ENCODE peak calls at places on chromosomes 13 and 19, in four cellular contexts. I is lung, A is BE2C, U is sigmoid colon. N is an unnamed sample. For H3K4me1 and H3K36me3, the result is how much of the 10 kb centered on the place peaks cover.

GRCh38 chr13:23921451-23921888 is 24.2 kb upstream of the C1QTNF9B start:
- DNase-seq in U (no peak), A (no peak), I (no peak), N (no peak)

GRCh38 chr13:44393391-44393790 is 19.8 kb downstream of the SERP2 start:
- DNase-seq in A (no peak), I (no peak), U (peak), N (no peak)

GRCh38 chr13:72293206-72293605 is 426.2 kb upstream of the DACH1 start:
- DNase-seq in I (no peak), U (no peak), A (no peak), N (no peak)

GRCh38 chr13:51818771-51819511 is 15.0 kb upstream of the DHRS12 start:
- DNase-seq in I (no peak), A (no peak), U (peak), N (no peak)

GRCh38 chr13:52933547-52934167 is 85.2 kb upstream of the PCDH8 start:
- DNase-seq in A (no peak), I (no peak), U (no peak), N (no peak)

GRCh38 chr13:27792393-27793218 is at the start of gene GSX1:
- DNase-seq in A (no peak), U (no peak), I (peak), N (no peak)

GRCh38 chr19:38045554-38046253 is 138.7 kb downstream of the SIPA1L3 start:
- DNase-seq in U (no peak), I (no peak), A (no peak), N (no peak)

GRCh38 chr19:1923319-1923718 is 17.7 kb upstream of the CSNK1G2 start:
- DNase-seq in A (no peak), U (no peak), I (no peak), N (no peak)

GRCh38 chr13:113825851-113826250 is 38.0 kb downstream of the GAS6 start:
- DNase-seq in I (no peak), U (no peak), A (no peak), N (no peak)

GRCh38 chr19:17294051-17294891 is 9.0 kb downstream of the ABHD8 start:
- DNase-seq in U (no peak), I (no peak), A (peak), N (no peak)

GRCh38 chr13:38979891-38980627 is 10.6 kb downstream of the STOML3 start:
- DNase-seq in U (peak), A (peak), I (no peak), N (no peak)

GRCh38 chr19:6856749-6857372 is 30.5 kb upstream of the ADGRE1 start:
- DNase-seq in I (no peak), U (no peak), A (no peak), N (no peak)

GRCh38 chr13:81395368-81395767 is 1054.4 kb upstream of the SPRY2 start:
- DNase-seq in A (peak), I (no peak), U (no peak), N (no peak)

GRCh38 chr19:45824531-45825262 is 9.6 kb upstream of the RSPH6A start:
- DNase-seq in I (no peak), A (no peak), U (no peak), N (no peak)

GRCh38 chr19:29675650-29676186 is 10.5 kb downstream of the PLEKHF1 start:
- DNase-seq in I (no peak), U (peak), A (no peak), N (no peak)

GRCh38 chr13:113916330-113916815 is 52.5 kb upstream of the GAS6 start:
- DNase-seq in U (no peak), A (no peak), I (no peak), N (peak)

GRCh38 chr13:77507931-77508776 is 27.4 kb upstream of the SCEL start:
- DNase-seq in I (no peak), U (no peak), A (peak), N (no peak)

GRCh38 chr19:18611327-18612050 is 1.2 kb upstream of the TMEM59L start:
- DNase-seq in A (no peak), U (no peak), I (no peak), N (no peak)

GRCh38 chr13:39038569-39038898 is 278 bp downstream of the NHLRC3 start:
- DNase-seq in A (no peak), U (no peak), I (peak), N (no peak)

GRCh38 chr19:46571495-46571894 is 29.6 kb upstream of the CALM3 start:
- DNase-seq in I (no peak), A (peak), U (no peak), N (peak)

GRCh38 chr13:114047358-114047881 is 73.5 kb upstream of the C13orf46 start:
- DNase-seq in U (no peak), I (no peak), A (no peak), N (no peak)

GRCh38 chr19:5850743-5851293 is 431 bp downstream of the FUT3 start:
- DNase-seq in I (peak), U (peak), A (no peak), N (no peak)

GRCh38 chr19:30564551-30565011 is 192.4 kb downstream of the ZNF536 start:
- DNase-seq in I (no peak), A (no peak), U (no peak), N (no peak)

GRCh38 chr13:23671902-23672301 is 101.7 kb downstream of the TNFRSF19 start:
- DNase-seq in A (no peak), I (no peak), U (no peak), N (no peak)

GRCh38 chr19:46202872-46203860 is 26.4 kb upstream of the IGFL1 start:
- DNase-seq in A (no peak), U (no peak), I (no peak), N (no peak)

GRCh38 chr19:38715540-38715939 is 28.7 kb downstream of the CAPN12 start:
- DNase-seq in U (no peak), A (no peak), I (no peak), N (no peak)

GRCh38 chr13:70708744-70709143 is 600.5 kb upstream of the KLHL1 start:
- DNase-seq in I (no peak), U (no peak), A (no peak), N (no peak)

GRCh38 chr13:59494560-59494970 is 669.2 kb downstream of the DIAPH3 start:
- DNase-seq in U (peak), A (no peak), I (no peak), N (no peak)

GRCh38 chr19:42214810-42215209 is 2.7 kb downstream of the DEDD2 start:
- DNase-seq in U (no peak), A (no peak), I (no peak), N (no peak)

GRCh38 chr13:48500652-48501197 is 32.2 kb downstream of the RCBTB2 start:
- DNase-seq in I (peak), A (no peak), U (no peak), N (no peak)

GRCh38 chr13:73228546-73228945 is 169.7 kb downstream of the KLF5 start:
- DNase-seq in A (no peak), I (no peak), U (no peak), N (no peak)

GRCh38 chr13:23871616-23872220 is 17.5 kb downstream of the MIPEP start:
- DNase-seq in I (no peak), A (no peak), U (no peak), N (no peak)

GRCh38 chr19:32041681-32042292 is 303.6 kb upstream of the ZNF507 start:
- DNase-seq in A (peak), U (no peak), I (peak), N (no peak)

DNA sequence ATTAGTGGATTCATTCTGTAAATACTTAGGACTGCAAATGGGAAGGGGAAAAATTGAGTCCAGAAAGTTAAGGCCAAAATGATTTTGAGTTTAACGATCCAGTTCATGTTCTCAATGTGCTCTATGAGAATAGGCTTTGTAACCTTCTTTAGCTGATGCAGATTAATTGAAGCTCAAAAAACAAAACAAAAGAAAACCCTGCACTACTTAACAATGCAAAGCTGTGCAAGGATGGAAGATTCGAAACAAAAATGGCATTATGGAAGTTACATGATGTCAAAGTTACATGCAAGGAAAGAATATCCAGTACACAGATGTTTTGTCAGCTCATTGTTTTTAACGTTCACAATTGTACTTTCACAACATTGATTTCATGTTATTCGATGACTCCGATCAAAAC is 79.2 kb upstream of the RAP2A start:
- DNase-seq in I (no peak), U (no peak), A (no peak), N (no peak)
- H3K4me1 ChIP-seq in I (under half), U (half or more), A (under half), N (under half)

GRCh38 chr19:12884202-12884601 is 2.8 kb downstream of the KLF1 start:
- DNase-seq in A (no peak), U (no peak), I (no peak), N (no peak)

GRCh38 chr19:12885749-12886706 is 973 bp downstream of the KLF1 start:
- DNase-seq in U (no peak), I (no peak), A (peak), N (no peak)

GRCh38 chr19:12882589-12882988 is 1.3 kb upstream of the DNASE2 start:
- DNase-seq in A (no peak), U (no peak), I (no peak), N (no peak)

GRCh38 chr19:12884926-12885748 is 1.9 kb downstream of the KLF1 start:
- DNase-seq in A (peak), I (peak), U (peak), N (no peak)

GRCh38 chr19:12884627-12884925 is 2.4 kb downstream of the KLF1 start:
- DNase-seq in A (no peak), I (no peak), U (no peak), N (no peak)
- H3K4me3 ChIP-seq in A (no peak), I (no peak), U (no peak), N (no peak)

GRCh38 chr13:85652536-85652935 is 146.7 kb downstream of the SLITRK6 start:
- DNase-seq in I (no peak), A (no peak), U (no peak), N (no peak)
- H3K36me3 ChIP-seq in I (under half), A (under half), U (under half), N (under half)

GRCh38 chr13:46643165-46643777 is 90.3 kb downstream of the LRCH1 start:
- DNase-seq in U (no peak), I (no peak), A (no peak), N (no peak)

GRCh38 chr13:46640843-46641242 is 87.9 kb downstream of the LRCH1 start:
- DNase-seq in U (no peak), A (no peak), I (no peak), N (no peak)

GRCh38 chr13:46641274-46642081 is 88.5 kb downstream of the LRCH1 start:
- DNase-seq in A (peak), I (no peak), U (no peak), N (no peak)

GRCh38 chr13:46639033-46639981 is 86.3 kb downstream of the LRCH1 start:
- DNase-seq in A (no peak), U (no peak), I (no peak), N (no peak)

GRCh38 chr13:46642254-46642653 is 89.3 kb downstream of the LRCH1 start:
- DNase-seq in I (no peak), A (no peak), U (no peak), N (no peak)
- H3K4me1 ChIP-seq in I (under half), A (half or more), U (half or more), N (half or more)

DNA sequence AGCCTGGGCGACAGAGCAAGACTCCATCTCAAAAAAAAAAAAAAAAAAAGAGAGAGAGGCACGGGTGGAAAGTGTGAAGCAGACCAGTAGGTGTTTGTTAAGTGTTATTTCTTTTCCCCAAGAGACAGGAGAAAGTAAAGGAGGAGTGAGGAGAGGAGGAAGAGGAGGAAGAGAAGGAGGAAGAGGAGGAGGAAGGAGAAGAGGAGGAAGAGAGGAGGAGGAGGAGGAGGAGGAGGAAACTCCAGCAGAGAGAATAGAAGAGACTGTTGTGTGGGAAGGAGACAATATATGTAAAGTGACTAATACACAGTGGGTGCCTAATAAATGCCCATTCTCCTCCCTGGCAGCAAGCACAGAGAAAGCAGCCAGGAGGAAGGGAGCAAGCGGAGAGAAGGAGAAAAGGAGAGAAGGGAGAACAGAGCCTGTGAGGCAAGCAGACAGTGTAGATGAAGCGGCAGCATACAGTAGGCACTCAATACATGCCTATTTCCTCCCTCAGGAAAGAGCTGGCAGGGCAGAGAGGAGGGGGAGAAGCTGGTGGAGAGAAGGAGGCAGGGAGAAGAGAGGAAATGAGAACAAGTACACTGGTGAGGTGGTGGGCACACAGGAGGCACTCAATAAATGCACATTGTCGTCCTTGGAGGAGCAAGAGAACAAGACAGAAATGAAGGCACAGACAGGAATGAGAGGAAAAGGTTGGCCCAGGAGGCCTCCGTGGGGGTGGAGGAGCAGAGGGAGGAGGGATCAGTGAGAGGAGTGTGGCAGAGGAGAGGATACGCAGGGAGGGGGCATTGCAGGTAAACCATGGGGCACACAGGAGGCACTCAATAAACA is 16.6 kb downstream of the JOSD2 start:
- DNase-seq in I (no peak), U (peak), A (no peak), N (no peak)
- H3K4me3 ChIP-seq in I (no peak), U (no peak), A (no peak), N (no peak)

GRCh38 chr19:619286-620002 is 13.9 kb downstream of the POLRMT start:
- DNase-seq in U (no peak), I (no peak), A (no peak), N (no peak)
- H3K36me3 ChIP-seq in U (under half), I (half or more), A (half or more), N (half or more)

DNA sequence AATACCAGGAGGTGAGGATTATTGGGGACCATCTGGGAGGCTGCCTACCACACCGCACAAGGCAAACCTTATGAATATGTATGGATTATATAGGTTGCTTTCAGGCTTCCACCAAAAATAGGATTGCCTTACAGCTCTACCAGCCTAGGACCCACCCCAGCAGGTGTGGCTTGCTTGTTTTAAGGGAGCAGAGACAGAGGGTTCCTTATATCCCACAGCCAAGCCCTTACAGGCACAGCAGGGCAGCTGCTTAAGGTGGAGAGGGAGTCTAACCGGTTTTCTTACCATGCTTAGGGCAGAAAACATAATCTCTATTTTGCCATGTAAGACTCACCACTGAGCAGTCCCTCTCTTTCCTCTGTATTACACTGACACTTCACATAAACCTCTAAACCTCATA is 16.1 kb upstream of the TTYH1 start:
- DNase-seq in I (no peak), U (no peak), A (no peak), N (no peak)
- H3K4me1 ChIP-seq in I (under half), U (under half), A (under half), N (under half)